ENCODE peak calls at places on chromosome 15, in six cellular contexts. U, P, F, M, O and D are unnamed samples.

GRCh38 chr15:36313881-36314280 is 265.5 kb upstream of the CDIN1 start:
- DNase-seq in U (no peak), P (no peak), F (no peak), M (no peak), O (no peak), D (no peak)

GRCh38 chr15:33310481-33311311 is at the start of gene RYR3:
- DNase-seq in U (no peak), P (peak; percentile 22), F (peak; percentile 81), M (peak; percentile 43), O (no peak), D (no peak)

GRCh38 chr15:62853114-62853832 is 189.3 kb upstream of the TPM1 start:
- DNase-seq in U (no peak), P (peak; percentile 61), F (peak; percentile 57), M (no peak), O (no peak), D (no peak)

GRCh38 chr15:88878720-88879184 is 16.6 kb downstream of the HAPLN3 start:
- DNase-seq in U (peak; percentile 49), P (peak; percentile 70), F (no peak), M (no peak), O (no peak), D (peak; percentile 23)

GRCh38 chr15:48177383-48177874 is 666 bp downstream of the MYEF2 start:
- DNase-seq in U (peak; percentile 63), P (peak; percentile 68), F (no peak), M (no peak), O (no peak), D (peak; percentile 33)

GRCh38 chr15:53962646-53963561 is 15.3 kb upstream of the UNC13C start:
- DNase-seq in U (peak; percentile 27), P (peak; percentile 26), F (no peak), M (peak; percentile 28), O (no peak), D (peak; percentile 24)

GRCh38 chr15:71329509-71330260 is 214.4 kb downstream of the THSD4 start:
- DNase-seq in U (no peak), P (peak; percentile 35), F (no peak), M (peak; percentile 31), O (peak; percentile 47), D (peak; percentile 89)

GRCh38 chr15:101296418-101297405 is 1.7 kb upstream of the SNRPA1 start:
- DNase-seq in U (no peak), P (peak; percentile 79), F (no peak), M (no peak), O (no peak), D (no peak)

GRCh38 chr15:77824361-77824985 is 191.8 kb upstream of the LINGO1 start:
- DNase-seq in U (no peak), P (no peak), F (no peak), M (no peak), O (no peak), D (no peak)

GRCh38 chr15:92021765-92022164 is 168.3 kb downstream of the SLCO3A1 start:
- DNase-seq in U (peak; percentile 32), P (no peak), F (no peak), M (no peak), O (no peak), D (peak; percentile 4)

GRCh38 chr15:48674876-48675275 is 29.4 kb upstream of the FBN1 start:
- DNase-seq in U (no peak), P (peak; percentile 76), F (no peak), M (no peak), O (no peak), D (no peak)

GRCh38 chr15:32853667-32854066 is 135.9 kb downstream of the GREM1 start:
- DNase-seq in U (no peak), P (no peak), F (no peak), M (no peak), O (no peak), D (no peak)

GRCh38 chr15:99704444-99704838 is 28.8 kb downstream of the LYSMD4 start:
- DNase-seq in U (peak; percentile 86), P (peak; percentile 88), F (no peak), M (no peak), O (no peak), D (peak; percentile 87)

GRCh38 chr15:58292761-58293175 is 139.0 kb upstream of the LIPC start:
- DNase-seq in U (no peak), P (no peak), F (no peak), M (no peak), O (no peak), D (no peak)

GRCh38 chr15:25170781-25171110 is 216.0 kb downstream of the SNRPN start:
- DNase-seq in U (no peak), P (no peak), F (peak; percentile 52), M (no peak), O (no peak), D (no peak)

GRCh38 chr15:37055481-37055880 is 44.9 kb downstream of the MEIS2 start:
- DNase-seq in U (no peak), P (no peak), F (no peak), M (no peak), O (no peak), D (no peak)

GRCh38 chr15:89672221-89673161 is 6.7 kb downstream of the PLIN1 start:
- DNase-seq in U (no peak), P (peak; percentile 70), F (no peak), M (no peak), O (no peak), D (no peak)

GRCh38 chr15:60918234-60918964 is 310.7 kb downstream of the RORA start:
- DNase-seq in U (no peak), P (no peak), F (no peak), M (no peak), O (no peak), D (peak; percentile 15)

GRCh38 chr15:37102315-37103021 is 2.1 kb upstream of the MEIS2 start:
- DNase-seq in U (peak; percentile 12), P (peak; percentile 60), F (peak; percentile 71), M (no peak), O (no peak), D (peak; percentile 8)

GRCh38 chr15:98556321-98556720 is 92.0 kb upstream of the IGF1R start:
- DNase-seq in U (no peak), P (no peak), F (no peak), M (no peak), O (no peak), D (no peak)

GRCh38 chr15:89575656-89576416 is 567 bp downstream of the TICRR start:
- DNase-seq in U (peak; percentile 25), P (peak; percentile 54), F (no peak), M (no peak), O (no peak), D (no peak)

GRCh38 chr15:96322401-96323249 is 7.9 kb upstream of the NR2F2 start:
- DNase-seq in U (no peak), P (peak; percentile 48), F (peak; percentile 80), M (peak; percentile 27), O (no peak), D (no peak)

GRCh38 chr15:96344706-96345559 is 14.4 kb downstream of the NR2F2 start:
- DNase-seq in U (no peak), P (no peak), F (peak; percentile 64), M (no peak), O (no peak), D (no peak)

GRCh38 chr15:90154861-90155626 is 46.1 kb upstream of the SEMA4B start:
- DNase-seq in U (no peak), P (peak; percentile 64), F (peak; percentile 78), M (no peak), O (no peak), D (no peak)

GRCh38 chr15:77821188-77821958 is 188.7 kb upstream of the LINGO1 start:
- DNase-seq in U (peak; percentile 64), P (peak; percentile 79), F (no peak), M (no peak), O (peak; percentile 48), D (peak; percentile 42)

GRCh38 chr15:60592386-60593339 is 113.7 kb upstream of the ICE2 start:
- DNase-seq in U (peak; percentile 78), P (peak; percentile 93), F (peak; percentile 94), M (peak; percentile 88), O (peak; percentile 89), D (peak; percentile 83)

GRCh38 chr15:45456212-45457106 is 66.1 kb downstream of the SLC30A4 start:
- DNase-seq in U (no peak), P (peak; percentile 100), F (peak; percentile 89), M (peak; percentile 48), O (peak; percentile 58), D (peak; percentile 61)

GRCh38 chr15:74312445-74313007 is 54.9 kb downstream of the CYP11A1 start:
- DNase-seq in U (no peak), P (no peak), F (no peak), M (no peak), O (no peak), D (peak; percentile 52)

GRCh38 chr15:30921781-30922371 is 18.2 kb downstream of the FAN1 start:
- DNase-seq in U (no peak), P (no peak), F (no peak), M (peak; percentile 20), O (peak; percentile 78), D (no peak)

GRCh38 chr15:30925686-30926085 is 22.0 kb downstream of the FAN1 start:
- DNase-seq in U (no peak), P (no peak), F (no peak), M (no peak), O (no peak), D (no peak)

GRCh38 chr15:30922469-30923311 is 19.0 kb downstream of the FAN1 start:
- DNase-seq in U (no peak), P (peak; percentile 47), F (peak; percentile 75), M (no peak), O (no peak), D (no peak)

GRCh38 chr15:30924353-30924752 is 20.6 kb downstream of the FAN1 start:
- DNase-seq in U (no peak), P (peak; percentile 44), F (no peak), M (no peak), O (no peak), D (no peak)

GRCh38 chr15:30923429-30923828 is 19.7 kb downstream of the FAN1 start:
- DNase-seq in U (no peak), P (no peak), F (no peak), M (peak; percentile 21), O (peak; percentile 40), D (no peak)
- H3K36me3 ChIP-seq in U (peaks cover 70% of the 10 kb centered on the region), P (peaks cover 19% of the 10 kb centered on the region), F (peaks cover 9% of the 10 kb centered on the region), M (peaks cover 5% of the 10 kb centered on the region), O (peaks cover 98% of the 10 kb centered on the region), D (peaks cover 21% of the 10 kb centered on the region)

GRCh38 chr15:30917013-30917412 is 13.3 kb downstream of the FAN1 start:
- DNase-seq in U (no peak), P (no peak), F (no peak), M (no peak), O (no peak), D (no peak)
- H3K36me3 ChIP-seq in U (peaks cover 72% of the 10 kb centered on the region), P (peaks cover 37% of the 10 kb centered on the region), F (peaks cover 20% of the 10 kb centered on the region), M (no peaks in the 10 kb centered on the region), O (peaks cover 99% of the 10 kb centered on the region), D (peaks cover 16% of the 10 kb centered on the region)

GRCh38 chr15:38545179-38545578 is 19.4 kb downstream of the RASGRP1 start:
- DNase-seq in U (no peak), P (peak; percentile 16), F (no peak), M (no peak), O (no peak), D (no peak)
- H3K36me3 ChIP-seq in U (no peaks in the 10 kb centered on the region), P (no peaks in the 10 kb centered on the region), F (no peaks in the 10 kb centered on the region), M (no peaks in the 10 kb centered on the region), O (no peaks in the 10 kb centered on the region), D (no peaks in the 10 kb centered on the region)

DNA sequence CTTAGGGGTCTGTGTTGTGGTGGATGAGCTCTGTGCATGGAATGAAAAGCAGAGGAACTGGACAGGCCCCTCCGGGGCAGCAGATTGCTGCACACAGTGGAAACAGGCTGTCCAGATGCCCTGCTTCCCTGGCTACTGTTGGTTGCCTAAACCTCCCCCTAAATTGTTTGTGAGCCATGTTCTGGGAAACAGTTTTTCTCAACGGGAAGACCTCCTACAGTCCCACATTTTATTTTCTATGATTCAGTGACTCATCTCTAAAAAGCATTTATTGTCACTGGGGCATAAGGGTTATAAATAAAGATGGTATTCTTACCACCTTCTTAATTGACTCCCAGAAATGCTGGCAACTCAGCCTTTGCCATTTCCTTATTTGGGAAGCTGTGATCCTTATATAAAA is 20.3 kb upstream of the PTPN9 start:
- DNase-seq in U (no peak), P (no peak), F (no peak), M (no peak), O (no peak), D (no peak)
- H3K36me3 ChIP-seq in U (peaks cover 87% of the 10 kb centered on the region), P (peaks cover 33% of the 10 kb centered on the region), F (peaks cover 20% of the 10 kb centered on the region), M (peaks cover 11% of the 10 kb centered on the region), O (peaks cover 96% of the 10 kb centered on the region), D (peaks cover 10% of the 10 kb centered on the region)